ENCODE peak calls at places on chromosomes 7 and 10, in four cellular contexts. J, I, E and K are unnamed samples. For H3K4me1, the result is how much of the 10 kb centered on the place peaks cover.

GRCh38 chr10:46028584-46029570 is 1.5 kb downstream of the NCOA4 start:
- DNase-seq in J (peak), I (no peak), E (no peak), K (no peak)

GRCh38 chr10:89114846-89115625 is 92.1 kb downstream of the CH25H start:
- DNase-seq in J (no peak), I (no peak), E (no peak), K (no peak)

GRCh38 chr10:89414146-89414878 is at the start of gene IFIT5:
- DNase-seq in J (peak), I (peak), E (peak), K (peak)

GRCh38 chr10:84801156-84801555 is 472.8 kb downstream of the CCSER2 start:
- DNase-seq in J (no peak), I (no peak), E (no peak), K (no peak)

GRCh38 chr7:953547-954327 is 743 bp downstream of the ADAP1 start:
- DNase-seq in J (peak), I (peak), E (no peak), K (no peak)

GRCh38 chr7:66157060-66157459 is 42.4 kb downstream of the CRCP start:
- DNase-seq in J (no peak), I (no peak), E (no peak), K (no peak)

GRCh38 chr7:5479133-5479745 is 55.6 kb upstream of the TNRC18 start:
- DNase-seq in J (no peak), I (no peak), E (no peak), K (no peak)

GRCh38 chr7:51324206-51324884 is 7.7 kb upstream of the COBL start:
- DNase-seq in J (no peak), I (peak), E (no peak), K (no peak)

GRCh38 chr7:150976529-150977381 is 1.4 kb downstream of the KCNH2 start:
- DNase-seq in J (no peak), I (no peak), E (no peak), K (peak)

GRCh38 chr7:121032645-121033460 is 44.3 kb downstream of the CPED1 start:
- DNase-seq in J (no peak), I (no peak), E (no peak), K (no peak)

GRCh38 chr10:73019100-73019499 is 64.5 kb upstream of the PLA2G12B start:
- DNase-seq in J (no peak), I (no peak), E (no peak), K (no peak)

GRCh38 chr10:127345231-127345965 is 149.0 kb upstream of the INSYN2A start:
- DNase-seq in J (no peak), I (no peak), E (no peak), K (no peak)

GRCh38 chr10:12814166-12814565 is 187.3 kb downstream of the CCDC3 start:
- DNase-seq in J (no peak), I (no peak), E (no peak), K (no peak)

GRCh38 chr7:69757990-69758430 is 159.7 kb downstream of the AUTS2 start:
- DNase-seq in J (no peak), I (no peak), E (no peak), K (no peak)

GRCh38 chr7:54955296-54955695 is 63.5 kb upstream of the EGFR start:
- DNase-seq in J (no peak), I (no peak), E (no peak), K (no peak)

GRCh38 chr7:132002343-132002968 is 446.0 kb upstream of the PODXL start:
- DNase-seq in J (no peak), I (no peak), E (no peak), K (no peak)

GRCh38 chr10:111491154-111491553 is 414.3 kb downstream of the ADRA2A start:
- DNase-seq in J (no peak), I (no peak), E (no peak), K (no peak)

GRCh38 chr10:5625992-5626777 is 40.2 kb downstream of the ASB13 start:
- DNase-seq in J (no peak), I (no peak), E (no peak), K (no peak)

GRCh38 chr10:33129181-33129928 is 171.3 kb upstream of the ITGB1 start:
- DNase-seq in J (no peak), I (peak), E (no peak), K (peak)

GRCh38 chr7:145339319-145339718 is 503.5 kb upstream of the TPK1 start:
- DNase-seq in J (no peak), I (no peak), E (no peak), K (no peak)

GRCh38 chr10:3563298-3563697 is 221.7 kb downstream of the KLF6 start:
- DNase-seq in J (no peak), I (no peak), E (no peak), K (no peak)

GRCh38 chr10:130924138-130924819 is 387.2 kb downstream of the TCERG1L start:
- DNase-seq in J (no peak), I (no peak), E (no peak), K (no peak)

GRCh38 chr7:100694196-100694745 is at the start of gene GIGYF1:
- DNase-seq in J (peak), I (peak), E (peak), K (peak)

GRCh38 chr10:104333037-104333727 is 5.1 kb downstream of the ITPRIP start:
- DNase-seq in J (no peak), I (no peak), E (peak), K (no peak)

GRCh38 chr7:99393363-99394187 is 14.8 kb downstream of the PDAP1 start:
- DNase-seq in J (no peak), I (no peak), E (no peak), K (peak)

GRCh38 chr10:111762114-111762513 is 421.5 kb downstream of the GPAM start:
- DNase-seq in J (no peak), I (no peak), E (no peak), K (no peak)

GRCh38 chr7:44257618-44258422 is 57.0 kb downstream of the YKT6 start:
- DNase-seq in J (peak), I (peak), E (peak), K (peak)

GRCh38 chr10:76429331-76429625 is 997.9 kb downstream of the LRMDA start:
- DNase-seq in J (no peak), I (no peak), E (no peak), K (no peak)

GRCh38 chr7:66800591-66800990 is 60.1 kb downstream of the RABGEF1 start:
- DNase-seq in J (no peak), I (no peak), E (no peak), K (no peak)

GRCh38 chr7:102819151-102819550 is 70.4 kb downstream of the FAM185A start:
- DNase-seq in J (no peak), I (no peak), E (no peak), K (no peak)

GRCh38 chr10:97916586-97916985 is 66.9 kb downstream of the GOLGA7B start:
- DNase-seq in J (no peak), I (no peak), E (no peak), K (no peak)

GRCh38 chr7:42347616-42348015 is 110.6 kb upstream of the GLI3 start:
- DNase-seq in J (no peak), I (no peak), E (no peak), K (no peak)

GRCh38 chr7:137760111-137760510 is 86.7 kb downstream of the DGKI start:
- DNase-seq in J (no peak), I (no peak), E (no peak), K (no peak)

GRCh38 chr10:133249094-133249780 is 11.6 kb downstream of the VENTX start:
- DNase-seq in J (no peak), I (no peak), E (no peak), K (no peak)

GRCh38 chr7:140403878-140404564 is at the start of gene RAB19:
- DNase-seq in J (peak), I (no peak), E (peak), K (no peak)

GRCh38 chr7:1721047-1721687 is 51.1 kb downstream of the ELFN1 start:
- DNase-seq in J (no peak), I (peak), E (no peak), K (no peak)

GRCh38 chr7:39703143-39703542 is 79.8 kb downstream of the RALA start:
- DNase-seq in J (no peak), I (no peak), E (no peak), K (no peak)

GRCh38 chr7:21383217-21383832 is 44.6 kb upstream of the SP4 start:
- DNase-seq in J (no peak), I (no peak), E (no peak), K (no peak)
- H3K4me3 ChIP-seq in J (no peak), I (no peak), E (no peak), K (no peak)

DNA sequence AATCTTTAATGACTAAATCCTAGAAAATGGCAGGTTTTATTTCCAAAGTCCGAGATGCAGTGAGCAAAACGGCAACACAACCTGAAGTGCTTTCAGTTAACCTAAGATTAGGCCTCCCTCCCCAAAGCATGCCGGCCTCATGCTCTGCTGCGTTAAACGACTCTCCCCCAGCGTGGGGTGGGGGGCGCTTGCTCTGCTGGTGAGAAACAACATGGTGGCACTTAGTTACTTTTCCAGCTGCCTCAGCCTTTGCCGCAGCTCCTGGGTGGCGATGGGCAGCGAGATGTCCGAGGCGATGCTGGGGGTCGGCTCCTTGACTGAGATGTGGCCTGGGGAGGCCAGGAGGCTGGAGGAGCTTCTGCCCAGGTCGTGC is 36.7 kb upstream of the NCAPG2 start:
- DNase-seq in J (no peak), I (no peak), E (no peak), K (no peak)
- H3K4me1 ChIP-seq in J (under half), I (under half), E (under half), K (under half)

GRCh38 chr7:8378349-8379019 is 54.9 kb upstream of the NXPH1 start:
- DNase-seq in J (no peak), I (no peak), E (no peak), K (no peak)
- H3K4me3 ChIP-seq in J (no peak), I (no peak), E (no peak), K (no peak)

GRCh38 chr10:17006631-17007161 is 122.9 kb downstream of the CUBN start:
- DNase-seq in J (no peak), I (no peak), E (no peak), K (no peak)

GRCh38 chr10:17007381-17007780 is 122.2 kb downstream of the CUBN start:
- DNase-seq in J (no peak), I (no peak), E (no peak), K (no peak)

GRCh38 chr10:17010363-17011145 is 119.1 kb downstream of the CUBN start:
- DNase-seq in J (no peak), I (no peak), E (no peak), K (no peak)

GRCh38 chr10:17007836-17008235 is 121.8 kb downstream of the CUBN start:
- DNase-seq in J (no peak), I (no peak), E (no peak), K (no peak)

GRCh38 chr10:17009228-17009700 is 120.3 kb downstream of the CUBN start:
- DNase-seq in J (no peak), I (no peak), E (no peak), K (no peak)
- H3K4me1 ChIP-seq in J (under half), I (under half), E (under half), K (under half)